ENCODE peak calls at places on chromosomes 13 and 19, in eight cellular contexts. K is cardiac fibroblast; B is glutamatergic neuron; X is T-cell; M is nucleus accumbens; T is effector CD4-positive, alpha-beta T cell; Q is activated CD4-positive, alpha-beta T cell treated with anti-CD3 and anti-CD28 coated beads, Interleukin-2, amount 50 U/mL, for 1 hour; U is tibial nerve. N is an unnamed sample.

GRCh38 chr13:40170982-40171381 is 495.5 kb downstream of the FOXO1 start:
- DNase-seq in K (no peak), B (no peak), X (no peak), M (no peak), T (no peak), Q (no peak), U (no peak), N (no peak)

GRCh38 chr19:40717325-40717879 is 490 bp downstream of the ITPKC start:
- DNase-seq in K (no peak), B (no peak), X (no peak), M (peak), T (no peak), Q (peak), U (no peak), N (no peak)

GRCh38 chr19:49558591-49558990 is 21.8 kb downstream of the NOSIP start:
- DNase-seq in K (no peak), B (no peak), X (peak), M (no peak), T (no peak), Q (peak), U (no peak), N (no peak)

GRCh38 chr13:113906566-113906965 is 42.7 kb upstream of the GAS6 start:
- DNase-seq in K (no peak), B (no peak), X (no peak), M (no peak), T (no peak), Q (no peak), U (no peak), N (no peak)

GRCh38 chr19:1067341-1068103 is 555 bp downstream of the ARHGAP45 start:
- DNase-seq in K (no peak), B (no peak), X (peak), M (no peak), T (peak), Q (peak), U (no peak), N (no peak)

GRCh38 chr13:94268661-94269060 is 210.8 kb downstream of the DCT start:
- DNase-seq in K (peak), B (no peak), X (no peak), M (no peak), T (no peak), Q (no peak), U (no peak), N (no peak)

GRCh38 chr13:112244495-112245177 is 131.5 kb upstream of the SPACA7 start:
- DNase-seq in K (no peak), B (no peak), X (no peak), M (no peak), T (no peak), Q (no peak), U (no peak), N (no peak)

GRCh38 chr19:34474233-34474989 is 7.1 kb upstream of the WTIP start:
- DNase-seq in K (no peak), B (no peak), X (no peak), M (no peak), T (no peak), Q (no peak), U (no peak), N (no peak)

GRCh38 chr13:41985788-41986508 is 25.0 kb upstream of the VWA8 start:
- DNase-seq in K (peak), B (no peak), X (no peak), M (no peak), T (no peak), Q (no peak), U (no peak), N (no peak)

GRCh38 chr19:16587031-16588023 is 15.1 kb upstream of the SLC35E1 start:
- DNase-seq in K (peak), B (no peak), X (peak), M (peak), T (peak), Q (peak), U (peak), N (peak)

GRCh38 chr13:94318418-94318817 is 161.1 kb downstream of the DCT start:
- DNase-seq in K (peak), B (no peak), X (no peak), M (no peak), T (no peak), Q (no peak), U (no peak), N (no peak)

GRCh38 chr19:38429055-38429810 is 3.2 kb upstream of the RASGRP4 start:
- DNase-seq in K (no peak), B (no peak), X (no peak), M (no peak), T (no peak), Q (no peak), U (no peak), N (no peak)

GRCh38 chr19:13600802-13601201 is 94.5 kb upstream of the CACNA1A start:
- DNase-seq in K (no peak), B (no peak), X (no peak), M (no peak), T (no peak), Q (no peak), U (no peak), N (no peak)

GRCh38 chr13:33119022-33119735 is 103.0 kb downstream of the KL start:
- DNase-seq in K (no peak), B (no peak), X (no peak), M (no peak), T (no peak), Q (no peak), U (no peak), N (no peak)

GRCh38 chr13:63517376-63517775 is 2101.7 kb upstream of the PCDH20 start:
- DNase-seq in K (no peak), B (no peak), X (no peak), M (no peak), T (no peak), Q (no peak), U (no peak), N (no peak)